ENCODE peak calls at places on chromosomes 4 and X, in eight cellular contexts. L is lower leg skin, S is brain microvascular endothelial cell, E is foreskin fibroblast, J is kidney, Z is fibroblast of the aortic adventitia, H is GM06990, B is epithelial cell of esophagus. N is an unnamed sample.

GRCh38 chrX:123087326-123087725 is 96.8 kb upstream of the GRIA3 start:
- DNase-seq in L (no peak), S (no peak), E (peak; percentile 22), J (no peak), Z (peak; percentile 29), H (no peak), B (peak; percentile 85), N (peak; percentile 26)

GRCh38 chr4:40969499-40969898 is 219.7 kb downstream of the NSUN7 start:
- DNase-seq in L (no peak), S (no peak), E (no peak), J (no peak), Z (no peak), H (no peak), B (no peak), N (no peak)

GRCh38 chr4:73257995-73258667 is 467 bp downstream of the ANKRD17 start:
- DNase-seq in L (peak; percentile 21), S (peak; percentile 2), E (peak; percentile 29), J (no peak), Z (peak; percentile 29), H (no peak), B (peak; percentile 33), N (peak; percentile 16)

GRCh38 chrX:30735839-30736238 is 82.6 kb downstream of the GK start:
- DNase-seq in L (peak; percentile 23), S (peak; percentile 61), E (peak; percentile 20), J (no peak), Z (peak; percentile 59), H (peak; percentile 27), B (peak; percentile 62), N (peak; percentile 52)

GRCh38 chr4:107894138-107894603 is 37.2 kb upstream of the CYP2U1 start:
- DNase-seq in L (no peak), S (no peak), E (no peak), J (no peak), Z (no peak), H (no peak), B (no peak), N (no peak)

GRCh38 chr4:182448281-182449151 is 205.3 kb downstream of the TENM3 start:
- DNase-seq in L (peak; percentile 74), S (peak; percentile 91), E (peak; percentile 79), J (peak; percentile 94), Z (peak; percentile 80), H (peak; percentile 64), B (peak; percentile 94), N (peak; percentile 88)

GRCh38 chr4:48602763-48603162 is 112.7 kb downstream of the ZAR1 start:
- DNase-seq in L (no peak), S (no peak), E (no peak), J (no peak), Z (no peak), H (no peak), B (peak; percentile 64), N (no peak)

GRCh38 chr4:154164931-154165839 is 326.4 kb downstream of the DCHS2 start:
- DNase-seq in L (peak; percentile 23), S (peak; percentile 69), E (peak; percentile 79), J (no peak), Z (peak; percentile 96), H (peak; percentile 31), B (peak; percentile 53), N (peak; percentile 95)

GRCh38 chr4:8265171-8265929 is 4.2 kb upstream of the HTRA3 start:
- DNase-seq in L (no peak), S (no peak), E (no peak), J (no peak), Z (no peak), H (no peak), B (no peak), N (no peak)

GRCh38 chrX:10618911-10619310 is 1.5 kb downstream of the MID1 start:
- DNase-seq in L (no peak), S (no peak), E (no peak), J (no peak), Z (peak; percentile 29), H (no peak), B (no peak), N (no peak)

GRCh38 chr4:139934786-139935330 is 219.1 kb downstream of the MAML3 start:
- DNase-seq in L (no peak), S (no peak), E (no peak), J (no peak), Z (no peak), H (no peak), B (peak; percentile 73), N (no peak)

GRCh38 chrX:43655151-43655676 is 885 bp upstream of the MAOA start:
- DNase-seq in L (peak; percentile 26), S (peak; percentile 47), E (peak; percentile 35), J (peak; percentile 79), Z (peak; percentile 31), H (no peak), B (peak; percentile 69), N (no peak)

GRCh38 chrX:319579-320125 is 1.1 kb upstream of the GTPBP6 start:
- DNase-seq in L (no peak), S (no peak), E (no peak), J (peak; percentile 87), Z (no peak), H (no peak), B (no peak), N (no peak)

GRCh38 chr4:39976141-39976944 is 1.4 kb downstream of the PDS5A start:
- DNase-seq in L (peak; percentile 77), S (peak; percentile 75), E (peak; percentile 71), J (peak; percentile 87), Z (peak; percentile 83), H (peak; percentile 76), B (peak; percentile 81), N (peak; percentile 81)

GRCh38 chrX:138191998-138192397 is 519.5 kb downstream of the FGF13 start:
- DNase-seq in L (no peak), S (peak; percentile 20), E (no peak), J (no peak), Z (peak; percentile 13), H (no peak), B (peak; percentile 18), N (no peak)

GRCh38 chrX:107753186-107753585 is 22.4 kb downstream of the TSC22D3 start:
- DNase-seq in L (no peak), S (no peak), E (no peak), J (no peak), Z (no peak), H (no peak), B (no peak), N (no peak)

GRCh38 chrX:125131146-125131545 is 188.5 kb upstream of the TEX13C start:
- DNase-seq in L (no peak), S (no peak), E (no peak), J (no peak), Z (no peak), H (no peak), B (peak; percentile 30), N (no peak)

GRCh38 chrX:125137521-125137920 is 182.2 kb upstream of the TEX13C start:
- DNase-seq in L (no peak), S (no peak), E (no peak), J (no peak), Z (no peak), H (no peak), B (no peak), N (no peak)

DNA sequence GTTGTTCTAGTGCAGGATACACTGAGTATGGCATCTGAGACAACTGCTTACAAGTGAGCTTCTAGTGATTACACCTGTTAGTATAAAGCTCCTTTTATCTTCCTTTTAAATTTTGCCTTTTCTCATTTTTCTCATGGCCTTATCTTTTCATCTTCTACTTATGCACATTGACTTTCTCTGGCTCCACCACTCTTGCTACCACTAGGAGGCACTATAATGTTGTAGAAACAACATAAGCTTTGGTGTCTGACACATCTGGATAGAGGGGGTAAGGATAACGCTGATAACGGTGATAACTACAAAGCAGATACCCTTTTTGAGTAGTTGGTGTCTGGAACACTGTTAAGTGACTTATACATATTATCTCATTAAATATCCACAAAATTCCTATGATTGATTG is 187.4 kb upstream of the TEX13C start:
- DNase-seq in L (no peak), S (no peak), E (no peak), J (no peak), Z (no peak), H (no peak), B (peak; percentile 12), N (no peak)
- TF ChIP-seq CTCF in L (no peak), S (no peak), E (no peak), J (peak; percentile 20), Z (no peak), H (peak; percentile 67), B (peak; percentile 32), N (peak; percentile 24)

DNA sequence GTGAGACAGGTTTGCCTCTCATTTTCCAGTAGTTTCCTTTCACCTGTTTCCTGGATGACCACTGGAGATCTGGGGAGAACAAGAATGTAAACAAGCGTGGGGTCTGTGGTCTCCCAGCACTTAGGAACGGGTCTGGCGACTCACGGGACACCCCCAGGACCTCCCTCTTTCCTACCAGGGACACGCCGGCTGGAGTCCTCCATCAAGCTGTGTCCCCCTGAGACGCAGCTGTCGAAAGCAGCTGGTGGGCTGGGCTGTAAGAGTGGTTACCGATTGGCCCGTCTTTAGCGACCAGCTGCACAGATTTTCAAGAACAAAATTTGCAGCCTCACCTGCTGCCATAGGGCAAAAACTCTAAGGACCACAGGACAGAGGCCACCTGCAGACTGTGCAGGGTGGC is 11.9 kb downstream of the LRPAP1 start:
- DNase-seq in L (no peak), S (no peak), E (no peak), J (peak; percentile 33), Z (no peak), H (no peak), B (no peak), N (no peak)
- TF ChIP-seq CTCF in L (no peak), S (no peak), E (no peak), J (no peak), Z (no peak), H (no peak), B (no peak), N (no peak)

GRCh38 chrX:132631579-132632232 is 142.9 kb upstream of the MBNL3 start:
- DNase-seq in L (no peak), S (peak; percentile 30), E (no peak), J (no peak), Z (peak; percentile 59), H (no peak), B (peak; percentile 41), N (peak; percentile 10)
- TF ChIP-seq CTCF in L (no peak), S (peak; percentile 57), E (peak; percentile 33), J (peak; percentile 53), Z (peak; percentile 71), H (peak; percentile 54), B (peak; percentile 56), N (peak; percentile 54)

GRCh38 chr4:69056921-69057562 is 39.2 kb upstream of the UGT2B7 start:
- DNase-seq in L (no peak), S (no peak), E (no peak), J (peak; percentile 76), Z (no peak), H (no peak), B (peak; percentile 14), N (no peak)

GRCh38 chr4:69049860-69050259 is 46.4 kb upstream of the UGT2B7 start:
- DNase-seq in L (no peak), S (no peak), E (no peak), J (no peak), Z (no peak), H (no peak), B (no peak), N (no peak)

GRCh38 chr4:69054578-69055200 is 41.6 kb upstream of the UGT2B7 start:
- DNase-seq in L (no peak), S (peak; percentile 85), E (no peak), J (no peak), Z (peak; percentile 88), H (peak; percentile 9), B (peak; percentile 92), N (peak; percentile 78)

DNA sequence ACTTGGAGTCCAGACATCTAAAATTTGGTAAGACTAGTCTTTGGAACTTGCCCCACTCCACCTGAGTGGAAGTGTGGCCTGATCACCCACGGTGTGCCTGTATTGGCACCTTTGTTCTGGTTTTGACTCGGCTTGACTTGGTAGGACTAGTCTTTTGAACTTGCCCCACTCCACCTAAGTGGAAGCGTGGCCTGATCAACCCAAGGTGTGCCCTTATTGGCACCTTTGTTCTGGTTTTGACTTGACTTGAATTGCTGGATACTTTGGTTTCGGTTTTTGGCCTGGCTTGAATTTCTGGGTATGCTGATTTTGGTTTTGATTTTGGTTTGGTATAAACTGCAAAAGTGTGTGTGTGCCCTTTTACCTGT is 44.7 kb upstream of the UGT2B7 start:
- DNase-seq in L (no peak), S (no peak), E (no peak), J (no peak), Z (no peak), H (no peak), B (no peak), N (no peak)
- TF ChIP-seq CTCF in L (no peak), S (no peak), E (no peak), J (no peak), Z (no peak), H (no peak), B (no peak), N (no peak)